ENCODE peak calls at places on chromosomes 6 and 20, in eight cellular contexts. One of them, this sample, is unnamed.

GRCh38 chr6:30555428-30556005 is 772 bp downstream of the GNL1 start:
- DNase-seq in breast epithelium: no peak
- DNase-seq in uterus: peak; percentile 77
- DNase-seq in lower lobe of right lung: peak; percentile 65
- DNase-seq in neural progenitor cell: peak; percentile 83
- DNase-seq in dorsolateral prefrontal cortex: peak; percentile 66
- DNase-seq in hepatocyte: peak; percentile 77
- DNase-seq in GM12878: no peak
- DNase-seq in this sample: peak; percentile 53

GRCh38 chr6:133608620-133609019 is 280.3 kb upstream of the TCF21 start:
- DNase-seq in breast epithelium: no peak
- DNase-seq in lower lobe of right lung: no peak
- DNase-seq in uterus: no peak
- DNase-seq in dorsolateral prefrontal cortex: no peak
- DNase-seq in hepatocyte: no peak
- DNase-seq in GM12878: no peak
- DNase-seq in neural progenitor cell: no peak
- DNase-seq in this sample: no peak

GRCh38 chr6:133704371-133704770 is 184.5 kb upstream of the TCF21 start:
- DNase-seq in breast epithelium: no peak
- DNase-seq in GM12878: no peak
- DNase-seq in neural progenitor cell: no peak
- DNase-seq in dorsolateral prefrontal cortex: no peak
- DNase-seq in lower lobe of right lung: no peak
- DNase-seq in uterus: no peak
- DNase-seq in hepatocyte: no peak
- DNase-seq in this sample: no peak

GRCh38 chr6:20497200-20497820 is 36.9 kb upstream of the CDKAL1 start:
- DNase-seq in lower lobe of right lung: no peak
- DNase-seq in uterus: no peak
- DNase-seq in neural progenitor cell: no peak
- DNase-seq in GM12878: no peak
- DNase-seq in hepatocyte: no peak
- DNase-seq in dorsolateral prefrontal cortex: no peak
- DNase-seq in breast epithelium: no peak
- DNase-seq in this sample: no peak

GRCh38 chr20:48819089-48819488 is 8.7 kb downstream of the PREX1 start:
- DNase-seq in lower lobe of right lung: no peak
- DNase-seq in GM12878: no peak
- DNase-seq in uterus: no peak
- DNase-seq in hepatocyte: no peak
- DNase-seq in breast epithelium: no peak
- DNase-seq in dorsolateral prefrontal cortex: no peak
- DNase-seq in neural progenitor cell: no peak
- DNase-seq in this sample: no peak

GRCh38 chr20:21706345-21707195 is 1.1 kb downstream of the PAX1 start:
- DNase-seq in hepatocyte: no peak
- DNase-seq in neural progenitor cell: peak; percentile 58
- DNase-seq in dorsolateral prefrontal cortex: no peak
- DNase-seq in uterus: no peak
- DNase-seq in lower lobe of right lung: no peak
- DNase-seq in GM12878: no peak
- DNase-seq in breast epithelium: no peak
- DNase-seq in this sample: no peak

GRCh38 chr6:90397929-90398674 is 101.5 kb upstream of the BACH2 start:
- DNase-seq in lower lobe of right lung: no peak
- DNase-seq in uterus: no peak
- DNase-seq in dorsolateral prefrontal cortex: no peak
- DNase-seq in breast epithelium: no peak
- DNase-seq in neural progenitor cell: no peak
- DNase-seq in hepatocyte: peak; percentile 59
- DNase-seq in GM12878: no peak
- DNase-seq in this sample: no peak

GRCh38 chr6:160173806-160174205 is 52.2 kb downstream of the SLC22A1 start:
- DNase-seq in neural progenitor cell: no peak
- DNase-seq in breast epithelium: no peak
- DNase-seq in uterus: no peak
- DNase-seq in lower lobe of right lung: no peak
- DNase-seq in GM12878: no peak
- DNase-seq in dorsolateral prefrontal cortex: no peak
- DNase-seq in hepatocyte: no peak
- DNase-seq in this sample: no peak

GRCh38 chr6:74731921-74732320 is 473.9 kb downstream of the COL12A1 start:
- DNase-seq in dorsolateral prefrontal cortex: no peak
- DNase-seq in GM12878: no peak
- DNase-seq in uterus: no peak
- DNase-seq in neural progenitor cell: no peak
- DNase-seq in lower lobe of right lung: no peak
- DNase-seq in hepatocyte: no peak
- DNase-seq in breast epithelium: no peak
- DNase-seq in this sample: no peak

GRCh38 chr20:46034039-46034438 is 5.0 kb downstream of the SLC12A5 start:
- DNase-seq in uterus: no peak
- DNase-seq in GM12878: no peak
- DNase-seq in neural progenitor cell: no peak
- DNase-seq in lower lobe of right lung: no peak
- DNase-seq in dorsolateral prefrontal cortex: no peak
- DNase-seq in hepatocyte: no peak
- DNase-seq in breast epithelium: no peak
- DNase-seq in this sample: no peak

GRCh38 chr6:111971866-111972532 is 81.9 kb upstream of the CCN6 start:
- DNase-seq in breast epithelium: no peak
- DNase-seq in hepatocyte: no peak
- DNase-seq in lower lobe of right lung: no peak
- DNase-seq in dorsolateral prefrontal cortex: no peak
- DNase-seq in GM12878: no peak
- DNase-seq in neural progenitor cell: no peak
- DNase-seq in uterus: no peak
- DNase-seq in this sample: no peak

GRCh38 chr6:43186019-43186418 is 4.0 kb downstream of the CUL9 start:
- DNase-seq in neural progenitor cell: no peak
- DNase-seq in dorsolateral prefrontal cortex: peak; percentile 30
- DNase-seq in breast epithelium: no peak
- DNase-seq in lower lobe of right lung: no peak
- DNase-seq in hepatocyte: no peak
- DNase-seq in uterus: no peak
- DNase-seq in GM12878: no peak
- DNase-seq in this sample: no peak

GRCh38 chr6:43185391-43185790 is 3.4 kb downstream of the CUL9 start:
- DNase-seq in lower lobe of right lung: no peak
- DNase-seq in breast epithelium: no peak
- DNase-seq in hepatocyte: no peak
- DNase-seq in neural progenitor cell: no peak
- DNase-seq in uterus: no peak
- DNase-seq in GM12878: no peak
- DNase-seq in dorsolateral prefrontal cortex: peak; percentile 5
- DNase-seq in this sample: no peak

GRCh38 chr6:43187821-43188220 is 5.8 kb downstream of the CUL9 start:
- DNase-seq in neural progenitor cell: no peak
- DNase-seq in dorsolateral prefrontal cortex: peak; percentile 3
- DNase-seq in hepatocyte: no peak
- DNase-seq in GM12878: no peak
- DNase-seq in uterus: no peak
- DNase-seq in breast epithelium: no peak
- DNase-seq in lower lobe of right lung: no peak
- DNase-seq in this sample: no peak

GRCh38 chr6:43188426-43188825 is 6.4 kb downstream of the CUL9 start:
- DNase-seq in GM12878: no peak
- DNase-seq in breast epithelium: no peak
- DNase-seq in uterus: no peak
- DNase-seq in neural progenitor cell: no peak
- DNase-seq in lower lobe of right lung: no peak
- DNase-seq in hepatocyte: no peak
- DNase-seq in dorsolateral prefrontal cortex: peak; percentile 7
- DNase-seq in this sample: no peak

GRCh38 chr6:43186706-43187105 is 4.7 kb downstream of the CUL9 start:
- DNase-seq in lower lobe of right lung: no peak
- DNase-seq in uterus: no peak
- DNase-seq in breast epithelium: no peak
- DNase-seq in dorsolateral prefrontal cortex: no peak
- DNase-seq in neural progenitor cell: no peak
- DNase-seq in GM12878: no peak
- DNase-seq in hepatocyte: no peak
- DNase-seq in this sample: no peak
- H3K27ac ChIP-seq in lower lobe of right lung: no peak overlapping the region
- H3K27ac ChIP-seq in uterus: no peak overlapping the region
- H3K27ac ChIP-seq in breast epithelium: no peak overlapping the region
- H3K27ac ChIP-seq in dorsolateral prefrontal cortex: no peak overlapping the region
- H3K27ac ChIP-seq in neural progenitor cell: no peak overlapping the region
- H3K27ac ChIP-seq in GM12878: peak overlapping the region; percentile 14
- H3K27ac ChIP-seq in hepatocyte: no peak overlapping the region
- H3K27ac ChIP-seq in this sample: no peak overlapping the region

GRCh38 chr20:38272398-38272797 is 11.9 kb upstream of the KIAA1755 start:
- DNase-seq in hepatocyte: no peak
- DNase-seq in breast epithelium: no peak
- DNase-seq in uterus: no peak
- DNase-seq in GM12878: no peak
- DNase-seq in dorsolateral prefrontal cortex: no peak
- DNase-seq in neural progenitor cell: no peak
- DNase-seq in lower lobe of right lung: no peak
- DNase-seq in this sample: no peak
- H3K27me3 ChIP-seq in hepatocyte: no peaks in the 10 kb centered on the region
- H3K27me3 ChIP-seq in breast epithelium: no peaks in the 10 kb centered on the region
- H3K27me3 ChIP-seq in uterus: no peaks in the 10 kb centered on the region
- H3K27me3 ChIP-seq in GM12878: no peaks in the 10 kb centered on the region
- H3K27me3 ChIP-seq in dorsolateral prefrontal cortex: no peaks in the 10 kb centered on the region
- H3K27me3 ChIP-seq in neural progenitor cell: no peaks in the 10 kb centered on the region
- H3K27me3 ChIP-seq in lower lobe of right lung: no peaks in the 10 kb centered on the region
- H3K27me3 ChIP-seq in this sample: no peaks in the 10 kb centered on the region

DNA sequence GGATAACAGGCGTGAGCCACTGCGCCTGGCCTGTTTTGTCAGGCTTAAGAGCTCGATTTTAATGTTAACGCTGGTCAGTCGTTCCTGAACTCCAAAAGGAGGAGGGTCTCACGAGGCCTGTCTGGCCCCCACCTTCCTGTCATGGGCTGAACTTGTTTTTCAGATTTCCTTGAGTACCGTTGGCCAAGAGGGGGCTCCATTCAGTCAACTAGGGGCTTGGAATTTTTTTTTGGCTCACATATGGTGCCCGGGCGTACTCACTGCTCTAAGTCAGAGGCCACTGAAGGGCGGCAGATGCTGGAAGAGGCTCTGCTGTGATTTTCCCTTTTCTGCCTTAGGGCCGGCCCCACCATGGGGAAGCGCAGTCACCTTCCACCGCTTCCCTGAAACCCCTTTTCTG is 6.9 kb upstream of the BIRC7 start:
- DNase-seq in neural progenitor cell: no peak
- DNase-seq in breast epithelium: no peak
- DNase-seq in dorsolateral prefrontal cortex: no peak
- DNase-seq in GM12878: no peak
- DNase-seq in lower lobe of right lung: no peak
- DNase-seq in uterus: no peak
- DNase-seq in hepatocyte: no peak
- DNase-seq in this sample: no peak
- TF ChIP-seq CTCF in neural progenitor cell: peak; percentile 20
- TF ChIP-seq CTCF in breast epithelium: no peak
- TF ChIP-seq CTCF in dorsolateral prefrontal cortex: no peak
- TF ChIP-seq CTCF in GM12878: no peak
- TF ChIP-seq CTCF in lower lobe of right lung: no peak
- TF ChIP-seq CTCF in uterus: no peak
- TF ChIP-seq CTCF in hepatocyte: peak; percentile 10
- TF ChIP-seq CTCF in this sample: no peak

GRCh38 chr6:29527126-29527525 is 32.4 kb downstream of the UBD start:
- DNase-seq in hepatocyte: no peak
- DNase-seq in breast epithelium: no peak
- DNase-seq in lower lobe of right lung: no peak
- DNase-seq in uterus: no peak
- DNase-seq in GM12878: no peak
- DNase-seq in neural progenitor cell: no peak
- DNase-seq in dorsolateral prefrontal cortex: no peak
- DNase-seq in this sample: no peak

GRCh38 chr6:29527564-29527963 is 32.0 kb downstream of the UBD start:
- DNase-seq in GM12878: no peak
- DNase-seq in hepatocyte: no peak
- DNase-seq in lower lobe of right lung: no peak
- DNase-seq in neural progenitor cell: no peak
- DNase-seq in dorsolateral prefrontal cortex: no peak
- DNase-seq in uterus: no peak
- DNase-seq in breast epithelium: no peak
- DNase-seq in this sample: no peak

GRCh38 chr6:29524044-29524443 is 35.5 kb downstream of the UBD start:
- DNase-seq in dorsolateral prefrontal cortex: no peak
- DNase-seq in hepatocyte: no peak
- DNase-seq in uterus: no peak
- DNase-seq in breast epithelium: no peak
- DNase-seq in GM12878: no peak
- DNase-seq in lower lobe of right lung: no peak
- DNase-seq in neural progenitor cell: no peak
- DNase-seq in this sample: no peak

GRCh38 chr6:29524444-29524843 is 35.1 kb downstream of the UBD start:
- DNase-seq in GM12878: no peak
- DNase-seq in dorsolateral prefrontal cortex: no peak
- DNase-seq in neural progenitor cell: no peak
- DNase-seq in hepatocyte: no peak
- DNase-seq in lower lobe of right lung: no peak
- DNase-seq in uterus: no peak
- DNase-seq in breast epithelium: no peak
- DNase-seq in this sample: no peak

GRCh38 chr6:29524982-29525639 is 34.4 kb downstream of the UBD start:
- DNase-seq in hepatocyte: no peak
- DNase-seq in dorsolateral prefrontal cortex: no peak
- DNase-seq in GM12878: no peak
- DNase-seq in uterus: no peak
- DNase-seq in lower lobe of right lung: no peak
- DNase-seq in breast epithelium: no peak
- DNase-seq in neural progenitor cell: no peak
- DNase-seq in this sample: no peak
- H3K27ac ChIP-seq in hepatocyte: no peak overlapping the region
- H3K27ac ChIP-seq in dorsolateral prefrontal cortex: no peak overlapping the region
- H3K27ac ChIP-seq in GM12878: no peak overlapping the region
- H3K27ac ChIP-seq in uterus: no peak overlapping the region
- H3K27ac ChIP-seq in lower lobe of right lung: no peak overlapping the region
- H3K27ac ChIP-seq in breast epithelium: no peak overlapping the region
- H3K27ac ChIP-seq in neural progenitor cell: no peak overlapping the region
- H3K27ac ChIP-seq in this sample: no peak overlapping the region

This sample was measured in left ventricle myocardium inferior.